ENCODE peak calls at places on chromosomes 5 and 9, in eight cellular contexts. F is Caki2, S is KBM-7, H is left cardiac atrium, R is body of pancreas, Z is tibial nerve, N is uterus, W is pulmonary artery endothelial cell. X is an unnamed sample.

GRCh38 chr5:65037845-65038815 is 269.4 kb downstream of the CWC27 start:
- DNase-seq in R (peak), F (peak), H (no peak), Z (no peak), W (no peak), S (no peak), N (no peak), X (peak)

GRCh38 chr5:75361310-75361709 is 24.3 kb downstream of the HMGCR start:
- DNase-seq in Z (no peak), F (no peak), S (no peak), N (no peak), H (no peak), R (no peak), W (no peak), X (no peak)

GRCh38 chr9:16387382-16387781 is 483.1 kb downstream of the BNC2 start:
- DNase-seq in N (no peak), S (no peak), W (no peak), R (no peak), H (no peak), Z (no peak), F (no peak), X (no peak)

GRCh38 chr9:121631978-121632418 is 19.4 kb upstream of the DAB2IP start:
- DNase-seq in S (no peak), W (no peak), H (no peak), F (no peak), Z (no peak), N (no peak), R (no peak), X (no peak)

GRCh38 chr5:151315998-151316597 is 12.5 kb upstream of the SLC36A3 start:
- DNase-seq in W (peak), H (peak), S (peak), F (peak), Z (peak), N (peak), R (peak), X (peak)

GRCh38 chr5:144125163-144125726 is 45.2 kb downstream of the YIPF5 start:
- DNase-seq in N (no peak), W (no peak), R (no peak), S (no peak), F (no peak), H (no peak), Z (no peak), X (no peak)

GRCh38 chr5:82106207-82106606 is 134.4 kb downstream of the ATG10 start:
- DNase-seq in H (no peak), W (no peak), S (no peak), F (no peak), N (no peak), R (no peak), Z (no peak), X (no peak)

GRCh38 chr9:118882674-118883073 is 486.6 kb downstream of the BRINP1 start:
- DNase-seq in R (no peak), H (no peak), S (no peak), N (no peak), Z (no peak), W (no peak), F (peak), X (no peak)

GRCh38 chr5:68333649-68334549 is 118.3 kb downstream of the PIK3R1 start:
- DNase-seq in Z (no peak), H (no peak), F (peak), S (no peak), N (no peak), W (no peak), R (no peak), X (peak)

GRCh38 chr5:133846478-133847226 is 121.8 kb downstream of the C5orf15 start:
- DNase-seq in W (no peak), N (no peak), S (no peak), H (no peak), R (no peak), F (no peak), Z (no peak), X (no peak)

GRCh38 chr5:149828161-149829011 is 98.3 kb downstream of the PPARGC1B start:
- DNase-seq in F (peak), N (peak), R (peak), H (peak), W (peak), Z (peak), S (peak), X (peak)

GRCh38 chr5:130546216-130546615 is 618.8 kb downstream of the HINT1 start:
- DNase-seq in N (no peak), W (no peak), H (no peak), S (no peak), F (no peak), Z (no peak), R (no peak), X (no peak)